ENCODE peak calls at places on chromosomes 13 and 19, in eight cellular contexts. M is NCI-H524; P is Peyer's patch; C is nucleus accumbens; F is kidney; G is T-helper 22 cell; T is stimulated activated CD4-positive, alpha-beta T cell treated with anti-CD3 and anti-CD28 coated beads, Interleukin-2, amount 100 ng/mL, for 24 hours; O is T-helper 1 cell. V is an unnamed sample.

GRCh38 chr19:615619-616018 is 17.7 kb downstream of the POLRMT start:
- DNase-seq in M (no peak), P (peak; percentile 66), C (no peak), F (no peak), G (no peak), T (no peak), O (no peak), V (no peak)

GRCh38 chr19:3359850-3360493 is 6.4 kb upstream of the NFIC start:
- DNase-seq in M (no peak), P (no peak), C (no peak), F (no peak), G (no peak), T (peak; percentile 33), O (no peak), V (peak; percentile 35)

GRCh38 chr13:113153810-113154748 is 4.4 kb upstream of the PROZ start:
- DNase-seq in M (peak; percentile 58), P (peak; percentile 83), C (peak; percentile 84), F (peak; percentile 95), G (peak; percentile 63), T (peak; percentile 73), O (peak; percentile 73), V (peak; percentile 76)

GRCh38 chr13:106187092-106187491 is 348.4 kb downstream of the EFNB2 start:
- DNase-seq in M (no peak), P (no peak), C (no peak), F (no peak), G (no peak), T (no peak), O (no peak), V (no peak)

GRCh38 chr13:23871616-23872220 is 17.5 kb downstream of the MIPEP start:
- DNase-seq in M (peak; percentile 43), P (no peak), C (no peak), F (no peak), G (no peak), T (no peak), O (no peak), V (peak; percentile 11)

GRCh38 chr13:73321039-73321438 is 262.2 kb downstream of the KLF5 start:
- DNase-seq in M (no peak), P (no peak), C (no peak), F (no peak), G (no peak), T (no peak), O (no peak), V (no peak)

GRCh38 chr13:20494656-20495055 is 31.0 kb downstream of the CRYL1 start:
- DNase-seq in M (peak; percentile 30), P (no peak), C (no peak), F (no peak), G (no peak), T (no peak), O (no peak), V (no peak)

GRCh38 chr19:55069137-55069858 is 6.3 kb upstream of the RDH13 start:
- DNase-seq in M (no peak), P (peak; percentile 76), C (no peak), F (peak; percentile 88), G (no peak), T (no peak), O (no peak), V (no peak)

GRCh38 chr13:32745509-32745908 is 159.3 kb downstream of the PDS5B start:
- DNase-seq in M (no peak), P (no peak), C (no peak), F (no peak), G (no peak), T (no peak), O (no peak), V (no peak)

GRCh38 chr13:44439615-44440014 is 66.0 kb downstream of the SERP2 start:
- DNase-seq in M (no peak), P (no peak), C (no peak), F (no peak), G (no peak), T (no peak), O (no peak), V (no peak)

GRCh38 chr13:74443623-74444022 is 309.4 kb upstream of the KLF12 start:
- DNase-seq in M (no peak), P (no peak), C (no peak), F (no peak), G (no peak), T (no peak), O (no peak), V (no peak)

GRCh38 chr19:32363175-32363574 is 17.8 kb downstream of the ZNF507 start:
- DNase-seq in M (no peak), P (no peak), C (no peak), F (no peak), G (no peak), T (no peak), O (no peak), V (no peak)

GRCh38 chr13:80022146-80022545 is 318.8 kb downstream of the SPRY2 start:
- DNase-seq in M (peak; percentile 26), P (no peak), C (no peak), F (no peak), G (no peak), T (no peak), O (no peak), V (no peak)

GRCh38 chr13:104008571-104009435 is 942.6 kb upstream of the SLC10A2 start:
- DNase-seq in M (no peak), P (no peak), C (no peak), F (no peak), G (no peak), T (no peak), O (no peak), V (no peak)

GRCh38 chr13:35923347-35923746 is 207.8 kb downstream of the DCLK1 start:
- DNase-seq in M (no peak), P (no peak), C (no peak), F (no peak), G (no peak), T (no peak), O (no peak), V (no peak)

GRCh38 chr13:68323106-68323505 is 1093.0 kb upstream of the PCDH9 start:
- DNase-seq in M (no peak), P (no peak), C (no peak), F (no peak), G (no peak), T (no peak), O (no peak), V (no peak)

GRCh38 chr13:77143325-77143907 is 116.5 kb upstream of the FBXL3 start:
- DNase-seq in M (no peak), P (no peak), C (no peak), F (no peak), G (no peak), T (no peak), O (no peak), V (no peak)

GRCh38 chr13:60881507-60881906 is 484.5 kb downstream of the TDRD3 start:
- DNase-seq in M (no peak), P (no peak), C (no peak), F (no peak), G (no peak), T (no peak), O (no peak), V (no peak)

GRCh38 chr13:22761709-22762108 is 419.1 kb upstream of the SGCG start:
- DNase-seq in M (no peak), P (no peak), C (no peak), F (no peak), G (no peak), T (no peak), O (no peak), V (no peak)

GRCh38 chr13:45331123-45331619 is 9.8 kb downstream of the TPT1 start:
- DNase-seq in M (peak; percentile 13), P (no peak), C (no peak), F (no peak), G (no peak), T (no peak), O (no peak), V (no peak)

GRCh38 chr13:48188640-48189039 is 44.4 kb upstream of the ITM2B start:
- DNase-seq in M (no peak), P (no peak), C (no peak), F (no peak), G (no peak), T (no peak), O (no peak), V (no peak)

GRCh38 chr19:35284153-35285140 is 2.1 kb downstream of the HAMP start:
- DNase-seq in M (no peak), P (no peak), C (no peak), F (no peak), G (no peak), T (no peak), O (no peak), V (no peak)

GRCh38 chr13:101416181-101417042 is at the start of gene NALCN:
- DNase-seq in M (peak; percentile 46), P (no peak), C (peak; percentile 42), F (peak; percentile 66), G (no peak), T (no peak), O (no peak), V (no peak)

GRCh38 chr19:55536951-55537740 is at the start of gene SBK2:
- DNase-seq in M (peak; percentile 33), P (no peak), C (no peak), F (no peak), G (no peak), T (no peak), O (no peak), V (no peak)

GRCh38 chr13:68257111-68257842 is 1027.1 kb upstream of the PCDH9 start:
- DNase-seq in M (no peak), P (no peak), C (no peak), F (no peak), G (no peak), T (no peak), O (no peak), V (no peak)

GRCh38 chr19:18001837-18002345 is 6.1 kb upstream of the ARRDC2 start:
- DNase-seq in M (no peak), P (no peak), C (no peak), F (peak; percentile 65), G (no peak), T (no peak), O (no peak), V (no peak)

GRCh38 chr13:78241278-78241919 is 322.8 kb upstream of the EDNRB start:
- DNase-seq in M (peak; percentile 58), P (peak; percentile 56), C (no peak), F (peak; percentile 43), G (no peak), T (no peak), O (no peak), V (no peak)

GRCh38 chr13:51794959-51795358 is 9.0 kb downstream of the DHRS12 start:
- DNase-seq in M (peak; percentile 28), P (no peak), C (no peak), F (no peak), G (no peak), T (no peak), O (no peak), V (no peak)

GRCh38 chr13:64928704-64929499 is 2301.2 kb downstream of the PCDH9 start:
- DNase-seq in M (no peak), P (no peak), C (no peak), F (no peak), G (no peak), T (no peak), O (no peak), V (no peak)